ENCODE peak calls at places on chromosomes 6 and 20, in four cellular contexts. One of them, this sample, is unnamed.
A peak's percentile ranks its signal among the peaks of the same experiment; 100 is the strongest.

GRCh38 chr6:167543602-167544506 is 219.0 kb downstream of the TTLL2 start:
- DNase-seq in CMK: no peak
- DNase-seq in stimulated activated CD4-positive, alpha-beta T cell treated with anti-CD3 and anti-CD28 coated beads, Interleukin-12 subunit alpha, Interleukin-12 subunit beta, amount 100 ng/mL, for 24 hours: no peak
- DNase-seq in AG20443: no peak
- DNase-seq in this sample: no peak

GRCh38 chr6:128239146-128239545 is 281.3 kb downstream of the PTPRK start:
- DNase-seq in CMK: no peak
- DNase-seq in stimulated activated CD4-positive, alpha-beta T cell treated with anti-CD3 and anti-CD28 coated beads, Interleukin-12 subunit alpha, Interleukin-12 subunit beta, amount 100 ng/mL, for 24 hours: no peak
- DNase-seq in AG20443: no peak
- DNase-seq in this sample: no peak

GRCh38 chr6:111605100-111605748 is 454 bp downstream of the TRAF3IP2 start:
- DNase-seq in CMK: no peak
- DNase-seq in stimulated activated CD4-positive, alpha-beta T cell treated with anti-CD3 and anti-CD28 coated beads, Interleukin-12 subunit alpha, Interleukin-12 subunit beta, amount 100 ng/mL, for 24 hours: no peak
- DNase-seq in AG20443: peak; percentile 82
- DNase-seq in this sample: peak; percentile 35

GRCh38 chr6:27114792-27115191 is 132.7 kb upstream of the PRSS16 start:
- DNase-seq in CMK: no peak
- DNase-seq in stimulated activated CD4-positive, alpha-beta T cell treated with anti-CD3 and anti-CD28 coated beads, Interleukin-12 subunit alpha, Interleukin-12 subunit beta, amount 100 ng/mL, for 24 hours: no peak
- DNase-seq in AG20443: no peak
- DNase-seq in this sample: no peak

GRCh38 chr20:44271915-44272663 is 25.0 kb downstream of the GDAP1L1 start:
- DNase-seq in CMK: no peak
- DNase-seq in stimulated activated CD4-positive, alpha-beta T cell treated with anti-CD3 and anti-CD28 coated beads, Interleukin-12 subunit alpha, Interleukin-12 subunit beta, amount 100 ng/mL, for 24 hours: no peak
- DNase-seq in AG20443: no peak
- DNase-seq in this sample: no peak

GRCh38 chr6:142752348-142752747 is 192.6 kb downstream of the HIVEP2 start:
- DNase-seq in CMK: no peak
- DNase-seq in stimulated activated CD4-positive, alpha-beta T cell treated with anti-CD3 and anti-CD28 coated beads, Interleukin-12 subunit alpha, Interleukin-12 subunit beta, amount 100 ng/mL, for 24 hours: no peak
- DNase-seq in AG20443: no peak
- DNase-seq in this sample: no peak

GRCh38 chr20:63698739-63699465 is 2.5 kb downstream of the TNFRSF6B start:
- DNase-seq in CMK: no peak
- DNase-seq in stimulated activated CD4-positive, alpha-beta T cell treated with anti-CD3 and anti-CD28 coated beads, Interleukin-12 subunit alpha, Interleukin-12 subunit beta, amount 100 ng/mL, for 24 hours: peak; percentile 61
- DNase-seq in AG20443: peak; percentile 93
- DNase-seq in this sample: no peak

GRCh38 chr6:82270791-82271392 is 23.3 kb upstream of the IBTK start:
- DNase-seq in CMK: no peak
- DNase-seq in stimulated activated CD4-positive, alpha-beta T cell treated with anti-CD3 and anti-CD28 coated beads, Interleukin-12 subunit alpha, Interleukin-12 subunit beta, amount 100 ng/mL, for 24 hours: no peak
- DNase-seq in AG20443: peak; percentile 48
- DNase-seq in this sample: peak; percentile 44

GRCh38 chr6:155050311-155050710 is 55.2 kb downstream of the TIAM2 start:
- DNase-seq in CMK: no peak
- DNase-seq in stimulated activated CD4-positive, alpha-beta T cell treated with anti-CD3 and anti-CD28 coated beads, Interleukin-12 subunit alpha, Interleukin-12 subunit beta, amount 100 ng/mL, for 24 hours: peak; percentile 24
- DNase-seq in AG20443: no peak
- DNase-seq in this sample: no peak

This sample was measured in cerebellum.